ENCODE peak calls at places on chromosomes 16 and 17, in five cellular contexts. One of them, this sample, is unnamed.

GRCh38 chr16:84545114-84545737 is 40.8 kb upstream of the MEAK7 start:
- DNase-seq in mesendoderm: no peak
- DNase-seq in stomach: no peak
- DNase-seq in tibial nerve: no peak
- DNase-seq in CD4-positive, alpha-beta memory T cell: no peak
- DNase-seq in this sample: no peak

GRCh38 chr17:79046501-79047280 is 22.7 kb downstream of the C1QTNF1 start:
- DNase-seq in mesendoderm: no peak
- DNase-seq in stomach: no peak
- DNase-seq in tibial nerve: no peak
- DNase-seq in CD4-positive, alpha-beta memory T cell: no peak
- DNase-seq in this sample: no peak

GRCh38 chr17:70169707-70170597 is 620 bp downstream of the KCNJ2 start:
- DNase-seq in mesendoderm: peak
- DNase-seq in stomach: no peak
- DNase-seq in tibial nerve: peak
- DNase-seq in CD4-positive, alpha-beta memory T cell: no peak
- DNase-seq in this sample: no peak

GRCh38 chr16:65070831-65071230 is 51.0 kb downstream of the CDH11 start:
- DNase-seq in mesendoderm: peak
- DNase-seq in stomach: peak
- DNase-seq in tibial nerve: peak
- DNase-seq in CD4-positive, alpha-beta memory T cell: no peak
- DNase-seq in this sample: no peak

GRCh38 chr16:81715358-81716196 is 63.5 kb upstream of the PLCG2 start:
- DNase-seq in mesendoderm: no peak
- DNase-seq in stomach: no peak
- DNase-seq in tibial nerve: no peak
- DNase-seq in CD4-positive, alpha-beta memory T cell: peak
- DNase-seq in this sample: no peak

GRCh38 chr17:58375216-58375615 is 23.2 kb upstream of the SUPT4H1 start:
- DNase-seq in mesendoderm: no peak
- DNase-seq in stomach: no peak
- DNase-seq in tibial nerve: no peak
- DNase-seq in CD4-positive, alpha-beta memory T cell: no peak
- DNase-seq in this sample: no peak

GRCh38 chr16:77246160-77246559 is 47.0 kb downstream of the SYCE1L start:
- DNase-seq in mesendoderm: no peak
- DNase-seq in stomach: no peak
- DNase-seq in tibial nerve: no peak
- DNase-seq in CD4-positive, alpha-beta memory T cell: no peak
- DNase-seq in this sample: no peak

GRCh38 chr16:8849411-8850011 is 19.3 kb downstream of the CARHSP1 start:
- DNase-seq in mesendoderm: no peak
- DNase-seq in stomach: no peak
- DNase-seq in tibial nerve: no peak
- DNase-seq in CD4-positive, alpha-beta memory T cell: no peak
- DNase-seq in this sample: no peak

GRCh38 chr16:1037023-1037933 is 35.3 kb upstream of the SSTR5 start:
- DNase-seq in mesendoderm: peak
- DNase-seq in stomach: no peak
- DNase-seq in tibial nerve: no peak
- DNase-seq in CD4-positive, alpha-beta memory T cell: no peak
- DNase-seq in this sample: no peak

GRCh38 chr17:59266748-59267147 is 46.4 kb downstream of the GDPD1 start:
- DNase-seq in mesendoderm: no peak
- DNase-seq in stomach: no peak
- DNase-seq in tibial nerve: no peak
- DNase-seq in CD4-positive, alpha-beta memory T cell: no peak
- DNase-seq in this sample: no peak

GRCh38 chr17:82787081-82787848 is 35.4 kb downstream of the TBCD start:
- DNase-seq in mesendoderm: no peak
- DNase-seq in stomach: no peak
- DNase-seq in tibial nerve: no peak
- DNase-seq in CD4-positive, alpha-beta memory T cell: no peak
- DNase-seq in this sample: no peak

GRCh38 chr17:3961564-3962047 is 2.6 kb downstream of the ATP2A3 start:
- DNase-seq in mesendoderm: no peak
- DNase-seq in stomach: no peak
- DNase-seq in tibial nerve: no peak
- DNase-seq in CD4-positive, alpha-beta memory T cell: peak
- DNase-seq in this sample: peak

GRCh38 chr17:81241648-81242420 is 2.7 kb downstream of the NDUFAF8 start:
- DNase-seq in mesendoderm: peak
- DNase-seq in stomach: peak
- DNase-seq in tibial nerve: peak
- DNase-seq in CD4-positive, alpha-beta memory T cell: peak
- DNase-seq in this sample: peak

GRCh38 chr17:82392967-82393366 is 21.4 kb downstream of the UTS2R start:
- DNase-seq in mesendoderm: no peak
- DNase-seq in stomach: no peak
- DNase-seq in tibial nerve: no peak
- DNase-seq in CD4-positive, alpha-beta memory T cell: no peak
- DNase-seq in this sample: no peak

GRCh38 chr16:88700322-88700635 is 5.9 kb downstream of the RNF166 start:
- DNase-seq in mesendoderm: no peak
- DNase-seq in stomach: no peak
- DNase-seq in tibial nerve: no peak
- DNase-seq in CD4-positive, alpha-beta memory T cell: no peak
- DNase-seq in this sample: no peak

GRCh38 chr17:49925916-49926315 is 43.1 kb upstream of the DLX4 start:
- DNase-seq in mesendoderm: no peak
- DNase-seq in stomach: no peak
- DNase-seq in tibial nerve: no peak
- DNase-seq in CD4-positive, alpha-beta memory T cell: no peak
- DNase-seq in this sample: no peak

GRCh38 chr16:3971261-3971660 is 90.7 kb upstream of the CREBBP start:
- DNase-seq in mesendoderm: no peak
- DNase-seq in stomach: no peak
- DNase-seq in tibial nerve: no peak
- DNase-seq in CD4-positive, alpha-beta memory T cell: no peak
- DNase-seq in this sample: no peak

GRCh38 chr17:40598021-40598927 is 33.0 kb upstream of the CCR7 start:
- DNase-seq in mesendoderm: no peak
- DNase-seq in stomach: no peak
- DNase-seq in tibial nerve: no peak
- DNase-seq in CD4-positive, alpha-beta memory T cell: no peak
- DNase-seq in this sample: no peak

GRCh38 chr16:56701534-56701933 is 19.3 kb downstream of the MT1X start:
- DNase-seq in mesendoderm: no peak
- DNase-seq in stomach: no peak
- DNase-seq in tibial nerve: no peak
- DNase-seq in CD4-positive, alpha-beta memory T cell: no peak
- DNase-seq in this sample: no peak

GRCh38 chr17:8125947-8126305 is 2.0 kb upstream of the HES7 start:
- DNase-seq in mesendoderm: peak
- DNase-seq in stomach: no peak
- DNase-seq in tibial nerve: peak
- DNase-seq in CD4-positive, alpha-beta memory T cell: no peak
- DNase-seq in this sample: no peak

GRCh38 chr16:28213396-28213795 is 1.6 kb upstream of the XPO6 start:
- DNase-seq in mesendoderm: no peak
- DNase-seq in stomach: no peak
- DNase-seq in tibial nerve: no peak
- DNase-seq in CD4-positive, alpha-beta memory T cell: no peak
- DNase-seq in this sample: no peak

DNA sequence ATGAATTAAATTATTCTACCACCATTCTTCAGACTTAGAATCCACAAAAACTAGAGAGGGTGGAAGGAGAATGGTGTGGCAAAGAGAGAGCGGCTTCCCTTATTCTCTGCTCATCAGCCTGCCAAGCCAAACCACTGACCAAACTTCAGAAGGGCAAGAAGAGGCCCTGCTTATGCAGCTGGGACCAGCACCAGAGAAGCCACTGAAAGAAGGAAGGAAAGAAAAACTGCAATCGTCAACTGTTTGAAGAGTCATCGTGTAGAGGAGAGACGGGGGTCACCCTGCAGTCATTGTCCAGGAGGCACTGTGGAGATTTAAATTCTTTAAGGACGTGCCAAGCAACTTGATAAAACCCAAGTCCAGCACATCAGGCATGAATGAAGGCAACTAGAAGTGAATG is 15.6 kb downstream of the PMP22 start:
- DNase-seq in mesendoderm: no peak
- DNase-seq in stomach: no peak
- DNase-seq in tibial nerve: no peak
- DNase-seq in CD4-positive, alpha-beta memory T cell: no peak
- DNase-seq in this sample: no peak
- H3K27ac ChIP-seq in mesendoderm: no peak
- H3K27ac ChIP-seq in stomach: no peak
- H3K27ac ChIP-seq in tibial nerve: no peak
- H3K27ac ChIP-seq in CD4-positive, alpha-beta memory T cell: no peak
- H3K27ac ChIP-seq in this sample: no peak

GRCh38 chr17:77407321-77408277 is 266.8 kb downstream of the SEC14L1 start:
- DNase-seq in mesendoderm: no peak
- DNase-seq in stomach: no peak
- DNase-seq in tibial nerve: no peak
- DNase-seq in CD4-positive, alpha-beta memory T cell: no peak
- DNase-seq in this sample: no peak

GRCh38 chr17:77405867-77406513 is 265.2 kb downstream of the SEC14L1 start:
- DNase-seq in mesendoderm: no peak
- DNase-seq in stomach: no peak
- DNase-seq in tibial nerve: no peak
- DNase-seq in CD4-positive, alpha-beta memory T cell: no peak
- DNase-seq in this sample: peak

GRCh38 chr17:77410470-77410869 is 269.7 kb downstream of the SEC14L1 start:
- DNase-seq in mesendoderm: no peak
- DNase-seq in stomach: no peak
- DNase-seq in tibial nerve: no peak
- DNase-seq in CD4-positive, alpha-beta memory T cell: no peak
- DNase-seq in this sample: no peak

GRCh38 chr17:77408284-77408683 is 267.5 kb downstream of the SEC14L1 start:
- DNase-seq in mesendoderm: no peak
- DNase-seq in stomach: no peak
- DNase-seq in tibial nerve: no peak
- DNase-seq in CD4-positive, alpha-beta memory T cell: no peak
- DNase-seq in this sample: no peak

DNA sequence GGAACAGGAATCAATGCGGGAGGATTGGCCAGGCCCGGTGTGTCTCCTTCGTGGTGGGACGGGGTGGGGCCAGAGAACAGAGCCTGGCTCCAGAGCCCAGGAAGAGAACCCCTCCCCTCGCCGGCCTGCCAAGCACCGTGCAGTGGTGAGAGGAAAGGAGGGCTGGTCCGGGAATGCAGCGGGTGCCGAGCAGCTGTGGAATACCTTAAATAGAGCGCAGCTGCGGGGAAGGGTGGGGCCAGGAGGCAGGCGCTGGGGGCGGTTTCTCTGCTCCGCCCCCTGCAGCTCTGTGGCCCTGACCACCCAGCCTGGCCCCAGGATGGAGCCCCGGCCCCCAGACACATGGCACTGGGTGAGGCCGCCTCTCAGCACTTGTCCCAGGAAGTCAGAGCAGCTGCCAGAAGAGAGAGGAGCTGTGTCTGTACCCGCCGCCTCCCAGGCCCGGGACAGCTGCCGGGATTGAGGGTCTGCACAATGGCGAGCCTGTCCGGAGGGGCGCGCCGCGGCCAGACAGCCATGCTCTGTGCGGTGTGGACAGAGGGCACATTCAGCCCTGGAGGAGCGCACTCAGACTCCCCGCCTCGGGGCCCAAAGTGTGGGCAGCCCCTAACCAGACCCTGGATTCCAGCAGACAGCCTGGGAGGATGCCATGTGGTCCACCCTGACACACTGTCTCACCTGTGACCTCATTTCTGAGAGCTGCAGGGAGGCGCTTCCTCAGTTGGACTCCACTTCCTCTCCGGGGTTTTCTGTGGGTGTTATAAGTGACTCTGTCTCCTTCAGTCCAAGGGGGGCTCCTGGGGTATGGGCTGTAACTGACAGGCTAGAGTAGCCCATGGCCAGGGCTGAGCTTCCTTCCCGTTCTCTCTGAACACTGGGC is 268.8 kb downstream of the SEC14L1 start:
- DNase-seq in mesendoderm: peak
- DNase-seq in stomach: peak
- DNase-seq in tibial nerve: no peak
- DNase-seq in CD4-positive, alpha-beta memory T cell: peak
- DNase-seq in this sample: peak
- H3K27ac ChIP-seq in mesendoderm: no peak
- H3K27ac ChIP-seq in stomach: peak
- H3K27ac ChIP-seq in tibial nerve: peak
- H3K27ac ChIP-seq in CD4-positive, alpha-beta memory T cell: peak
- H3K27ac ChIP-seq in this sample: peak

GRCh38 chr16:50273382-50273690 is 7.0 kb downstream of the ADCY7 start:
- DNase-seq in mesendoderm: no peak
- DNase-seq in stomach: no peak
- DNase-seq in tibial nerve: no peak
- DNase-seq in CD4-positive, alpha-beta memory T cell: no peak
- DNase-seq in this sample: no peak
- H3K27ac ChIP-seq in mesendoderm: no peak
- H3K27ac ChIP-seq in stomach: peak
- H3K27ac ChIP-seq in tibial nerve: no peak
- H3K27ac ChIP-seq in CD4-positive, alpha-beta memory T cell: peak
- H3K27ac ChIP-seq in this sample: no peak

GRCh38 chr16:11633113-11633512 is 35.1 kb upstream of the SNN start:
- DNase-seq in mesendoderm: no peak
- DNase-seq in stomach: no peak
- DNase-seq in tibial nerve: no peak
- DNase-seq in CD4-positive, alpha-beta memory T cell: no peak
- DNase-seq in this sample: no peak
- H3K27ac ChIP-seq in mesendoderm: no peak
- H3K27ac ChIP-seq in stomach: peak
- H3K27ac ChIP-seq in tibial nerve: peak
- H3K27ac ChIP-seq in CD4-positive, alpha-beta memory T cell: no peak
- H3K27ac ChIP-seq in this sample: no peak

DNA sequence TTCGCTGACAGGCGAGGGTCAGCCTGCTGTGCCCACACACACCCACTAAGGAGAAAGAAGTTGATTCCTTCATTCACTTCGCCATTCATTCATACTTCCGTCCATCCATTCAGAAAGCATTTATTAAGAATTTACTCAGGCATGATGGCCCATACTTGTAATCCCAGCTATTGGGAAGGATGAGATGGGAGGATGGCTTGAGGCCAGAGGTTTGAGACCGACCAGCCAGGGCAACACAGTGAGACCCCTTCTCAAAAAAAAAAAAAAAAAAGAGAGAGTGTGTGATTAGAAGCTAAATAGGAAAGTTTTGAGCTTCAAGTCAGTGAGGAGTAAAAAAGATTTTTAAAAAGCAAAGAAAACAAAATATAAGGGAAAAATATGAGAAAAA is 8.7 kb downstream of the CES2 start:
- DNase-seq in mesendoderm: no peak
- DNase-seq in stomach: no peak
- DNase-seq in tibial nerve: no peak
- DNase-seq in CD4-positive, alpha-beta memory T cell: no peak
- DNase-seq in this sample: no peak
- H3K27ac ChIP-seq in mesendoderm: no peak
- H3K27ac ChIP-seq in stomach: no peak
- H3K27ac ChIP-seq in tibial nerve: no peak
- H3K27ac ChIP-seq in CD4-positive, alpha-beta memory T cell: no peak
- H3K27ac ChIP-seq in this sample: no peak

GRCh38 chr17:43409131-43409530 is 10.3 kb downstream of the ARL4D start:
- DNase-seq in mesendoderm: no peak
- DNase-seq in stomach: no peak
- DNase-seq in tibial nerve: no peak
- DNase-seq in CD4-positive, alpha-beta memory T cell: no peak
- DNase-seq in this sample: no peak
- H3K27ac ChIP-seq in mesendoderm: peak
- H3K27ac ChIP-seq in stomach: no peak
- H3K27ac ChIP-seq in tibial nerve: no peak
- H3K27ac ChIP-seq in CD4-positive, alpha-beta memory T cell: no peak
- H3K27ac ChIP-seq in this sample: no peak